ENCODE peak calls at places on chromosomes 1 and 21, in six cellular contexts. N is naive thymus-derived CD4-positive, alpha-beta T cell; Z is mammary epithelial cell; J is GDM1; Q is esophagus squamous epithelium; A is GM13977. D is an unnamed sample.

GRCh38 chr21:44614961-44615391 is 3.1 kb downstream of the KRTAP10-8 start:
- DNase-seq in Z (no peak), N (no peak), Q (no peak), J (no peak), A (no peak), D (no peak)

GRCh38 chr1:2225029-2225428 is 3.1 kb upstream of the SKI start:
- DNase-seq in Q (no peak), A (no peak), Z (no peak), J (no peak), N (no peak), D (no peak)

GRCh38 chr1:37149296-37149695 is 115.0 kb upstream of the GRIK3 start:
- DNase-seq in J (no peak), A (no peak), Z (no peak), N (no peak), Q (no peak), D (no peak)

GRCh38 chr1:53380296-53380695 is 52.4 kb upstream of the LRP8 start:
- DNase-seq in N (no peak), J (no peak), Z (no peak), Q (no peak), A (no peak), D (no peak)

GRCh38 chr1:181396811-181397210 is 86.5 kb upstream of the CACNA1E start:
- DNase-seq in A (no peak), Z (no peak), Q (no peak), J (no peak), N (no peak), D (no peak)

GRCh38 chr1:114286179-114286578 is 132.5 kb upstream of the SYT6 start:
- DNase-seq in N (no peak), J (no peak), Z (no peak), Q (no peak), A (no peak), D (no peak)

GRCh38 chr21:43921979-43922945 is 57.2 kb downstream of the AGPAT3 start:
- DNase-seq in Q (no peak), Z (no peak), N (peak), A (peak), J (no peak), D (no peak)

GRCh38 chr21:41956926-41957729 is 3.3 kb upstream of the C2CD2 start:
- DNase-seq in J (peak), A (no peak), Z (peak), N (no peak), Q (no peak), D (peak)

GRCh38 chr1:121516279-121516967 is 331.6 kb downstream of the SRGAP2C start:
- DNase-seq in Q (no peak), N (peak), Z (no peak), J (peak), A (no peak), D (no peak)

GRCh38 chr1:224170748-224171478 is 12.1 kb upstream of the DEGS1 start:
- DNase-seq in Q (no peak), J (no peak), A (no peak), Z (peak), N (peak), D (peak)

GRCh38 chr1:173823776-173824314 is 628 bp upstream of the DARS2 start:
- DNase-seq in N (no peak), A (no peak), J (no peak), Q (no peak), Z (no peak), D (no peak)

GRCh38 chr1:176165573-176165972 is 41.5 kb downstream of the COP1 start:
- DNase-seq in A (no peak), Q (no peak), J (no peak), Z (no peak), N (no peak), D (no peak)

GRCh38 chr1:205545001-205545919 is 40.8 kb downstream of the CDK18 start:
- DNase-seq in J (no peak), Q (no peak), Z (no peak), N (no peak), A (no peak), D (peak)

GRCh38 chr1:228093050-228093906 is 9.8 kb downstream of the C1orf35 start:
- DNase-seq in Q (no peak), Z (no peak), A (no peak), J (no peak), N (no peak), D (peak)

GRCh38 chr1:231844986-231845502 is 218.5 kb downstream of the DISC1 start:
- DNase-seq in Q (no peak), Z (no peak), J (peak), N (no peak), A (no peak), D (peak)

GRCh38 chr1:2050482-2050792 is 226 bp downstream of the PRKCZ start:
- DNase-seq in A (no peak), J (no peak), Z (peak), N (no peak), Q (no peak), D (peak)

GRCh38 chr21:45919593-45919992 is 62.0 kb upstream of the COL6A1 start:
- DNase-seq in Q (no peak), N (no peak), Z (no peak), J (no peak), A (no peak), D (no peak)

GRCh38 chr1:41135196-41135947 is 106.7 kb downstream of the SCMH1 start:
- DNase-seq in N (no peak), J (no peak), A (no peak), Z (peak), Q (no peak), D (no peak)

GRCh38 chr1:198493324-198493723 is 47.2 kb downstream of the ATP6V1G3 start:
- DNase-seq in Z (no peak), N (no peak), J (no peak), Q (no peak), A (no peak), D (no peak)

GRCh38 chr1:193700710-193701355 is 514.4 kb upstream of the B3GALT2 start:
- DNase-seq in N (no peak), Q (no peak), A (no peak), J (no peak), Z (peak), D (peak)

GRCh38 chr1:20496241-20496661 is 10.2 kb upstream of the CAMK2N1 start:
- DNase-seq in A (no peak), Q (no peak), N (no peak), Z (peak), J (no peak), D (peak)

GRCh38 chr1:174996474-174996873 is 3.3 kb upstream of the CACYBP start:
- DNase-seq in Z (peak), A (no peak), J (no peak), Q (no peak), N (no peak), D (peak)

GRCh38 chr1:89780721-89781120 is 40.1 kb upstream of the LRRC8D start:
- DNase-seq in N (peak), A (peak), J (peak), Z (peak), Q (no peak), D (peak)

GRCh38 chr1:213977486-213977842 is 10.3 kb upstream of the PROX1 start:
- DNase-seq in A (no peak), J (no peak), Q (no peak), N (no peak), Z (no peak), D (no peak)

GRCh38 chr1:201640624-201641023 is 101.7 kb downstream of the NAV1 start:
- DNase-seq in A (no peak), Z (no peak), J (no peak), N (no peak), Q (no peak), D (no peak)

GRCh38 chr1:69506310-69506709 is 61.4 kb upstream of the LRRC7 start:
- DNase-seq in J (no peak), Q (no peak), A (no peak), Z (no peak), N (no peak), D (no peak)

GRCh38 chr1:110538082-110538481 is 19.1 kb upstream of the KCNA10 start:
- DNase-seq in Z (no peak), J (no peak), Q (no peak), N (no peak), A (no peak), D (no peak)

GRCh38 chr1:58293388-58293787 is 253.1 kb downstream of the OMA1 start:
- DNase-seq in N (no peak), J (no peak), Q (no peak), A (no peak), Z (no peak), D (no peak)

GRCh38 chr1:4059270-4059669 is 159.2 kb upstream of the C1orf174 start:
- DNase-seq in A (no peak), Q (no peak), Z (no peak), N (no peak), J (no peak), D (no peak)

GRCh38 chr1:52593495-52593894 is 8.7 kb upstream of the GPX7 start:
- DNase-seq in Z (no peak), J (no peak), Q (no peak), A (no peak), N (no peak), D (no peak)

GRCh38 chr1:6148497-6149241 is 31.5 kb downstream of the CHD5 start:
- DNase-seq in Q (no peak), A (peak), N (peak), Z (peak), J (no peak), D (peak)